ENCODE peak calls at places on chromosome 13, in nine cellular contexts. I, K, U, D, J, M, V, S and C are unnamed samples. For H3K4me1, the result is how much of the 10 kb centered on the place peaks cover.

GRCh38 chr13:106602178-106602577 is 34.2 kb upstream of the ARGLU1 start:
- DNase-seq in I (no peak), K (no peak), U (peak), D (no peak), J (no peak), M (no peak), V (no peak), S (no peak), C (no peak)

GRCh38 chr13:38687246-38688229 is 661 bp downstream of the FREM2 start:
- DNase-seq in I (peak), K (peak), U (peak), D (no peak), J (no peak), M (no peak), V (peak), S (no peak), C (no peak)

GRCh38 chr13:90261343-90261742 is 1086.1 kb upstream of the MIR17HG start:
- DNase-seq in I (no peak), K (no peak), U (no peak), D (no peak), J (no peak), M (no peak), V (no peak), S (no peak), C (no peak)

GRCh38 chr13:102983496-102983895 is 82.7 kb downstream of the SLC10A2 start:
- DNase-seq in I (no peak), K (no peak), U (no peak), D (no peak), J (no peak), M (no peak), V (no peak), S (no peak), C (no peak)

GRCh38 chr13:79918620-79919019 is 422.3 kb downstream of the SPRY2 start:
- DNase-seq in I (no peak), K (no peak), U (no peak), D (no peak), J (no peak), M (no peak), V (no peak), S (no peak), C (no peak)

GRCh38 chr13:39938591-39938990 is 283.1 kb downstream of the COG6 start:
- DNase-seq in I (no peak), K (no peak), U (no peak), D (no peak), J (no peak), M (no peak), V (no peak), S (no peak), C (no peak)

GRCh38 chr13:112857914-112858490 is 111.0 kb upstream of the MCF2L start:
- DNase-seq in I (no peak), K (no peak), U (no peak), D (no peak), J (no peak), M (no peak), V (no peak), S (no peak), C (no peak)

GRCh38 chr13:113016526-113017295 is 47.7 kb downstream of the MCF2L start:
- DNase-seq in I (no peak), K (no peak), U (no peak), D (no peak), J (no peak), M (no peak), V (no peak), S (no peak), C (no peak)

GRCh38 chr13:44156294-44156658 is 217.3 kb upstream of the SERP2 start:
- DNase-seq in I (no peak), K (no peak), U (no peak), D (no peak), J (no peak), M (no peak), V (no peak), S (no peak), C (no peak)

GRCh38 chr13:72875233-72875632 is 93.3 kb downstream of the PIBF1 start:
- DNase-seq in I (no peak), K (no peak), U (no peak), D (no peak), J (no peak), M (no peak), V (peak), S (no peak), C (no peak)

GRCh38 chr13:41231786-41232185 is 31.6 kb downstream of the MTRF1 start:
- DNase-seq in I (no peak), K (no peak), U (peak), D (peak), J (no peak), M (no peak), V (peak), S (no peak), C (no peak)

GRCh38 chr13:23598371-23598770 is 28.2 kb downstream of the TNFRSF19 start:
- DNase-seq in I (no peak), K (no peak), U (no peak), D (no peak), J (no peak), M (no peak), V (no peak), S (no peak), C (no peak)

GRCh38 chr13:30934381-30934780 is 1.9 kb downstream of the TEX26 start:
- DNase-seq in I (no peak), K (peak), U (no peak), D (no peak), J (no peak), M (no peak), V (no peak), S (no peak), C (no peak)

GRCh38 chr13:26340812-26341211 is 86.9 kb downstream of the CDK8 start:
- DNase-seq in I (no peak), K (no peak), U (no peak), D (no peak), J (no peak), M (no peak), V (peak), S (no peak), C (no peak)

GRCh38 chr13:48920730-48921129 is 55.0 kb upstream of the FNDC3A start:
- DNase-seq in I (no peak), K (no peak), U (no peak), D (no peak), J (no peak), M (no peak), V (no peak), S (no peak), C (no peak)

GRCh38 chr13:92900455-92900854 is 326.2 kb upstream of the GPC6 start:
- DNase-seq in I (no peak), K (no peak), U (no peak), D (no peak), J (no peak), M (no peak), V (peak), S (no peak), C (no peak)

GRCh38 chr13:82933986-82934385 is 948.3 kb downstream of the SLITRK1 start:
- DNase-seq in I (no peak), K (no peak), U (no peak), D (no peak), J (no peak), M (no peak), V (no peak), S (no peak), C (no peak)

GRCh38 chr13:44197791-44198770 is 175.5 kb upstream of the SERP2 start:
- DNase-seq in I (no peak), K (no peak), U (no peak), D (no peak), J (no peak), M (no peak), V (peak), S (no peak), C (no peak)

GRCh38 chr13:47480121-47480520 is 521.0 kb downstream of the SUCLA2 start:
- DNase-seq in I (no peak), K (no peak), U (no peak), D (no peak), J (no peak), M (no peak), V (peak), S (no peak), C (no peak)

GRCh38 chr13:73059460-73060250 is 850 bp downstream of the KLF5 start:
- DNase-seq in I (peak), K (no peak), U (peak), D (peak), J (peak), M (peak), V (no peak), S (peak), C (peak)

GRCh38 chr13:30429721-30430694 is 7.7 kb downstream of the UBE2L5 start:
- DNase-seq in I (no peak), K (peak), U (no peak), D (no peak), J (no peak), M (no peak), V (peak), S (peak), C (no peak)

GRCh38 chr13:111361046-111361872 is 40.8 kb downstream of the TEX29 start:
- DNase-seq in I (no peak), K (no peak), U (no peak), D (no peak), J (no peak), M (no peak), V (no peak), S (no peak), C (no peak)

GRCh38 chr13:19782049-19782726 is 557 bp downstream of the PSPC1 start:
- DNase-seq in I (peak), K (peak), U (peak), D (peak), J (peak), M (peak), V (peak), S (peak), C (peak)

GRCh38 chr13:30107126-30107525 is 200.2 kb downstream of the KATNAL1 start:
- DNase-seq in I (no peak), K (no peak), U (no peak), D (no peak), J (no peak), M (no peak), V (no peak), S (no peak), C (no peak)

GRCh38 chr13:83499286-83499685 is 383.0 kb downstream of the SLITRK1 start:
- DNase-seq in I (no peak), K (peak), U (no peak), D (no peak), J (no peak), M (no peak), V (no peak), S (no peak), C (no peak)

GRCh38 chr13:53112522-53112921 is 83.9 kb downstream of the OLFM4 start:
- DNase-seq in I (no peak), K (no peak), U (no peak), D (no peak), J (no peak), M (no peak), V (no peak), S (no peak), C (no peak)

GRCh38 chr13:41678320-41678719 is 221.0 kb downstream of the RGCC start:
- DNase-seq in I (no peak), K (no peak), U (no peak), D (no peak), J (no peak), M (no peak), V (peak), S (no peak), C (no peak)

GRCh38 chr13:112510002-112510780 is 77.8 kb downstream of the TUBGCP3 start:
- DNase-seq in I (no peak), K (peak), U (peak), D (peak), J (no peak), M (no peak), V (peak), S (no peak), C (peak)

GRCh38 chr13:95756072-95756471 is 79.1 kb downstream of the DNAJC3 start:
- DNase-seq in I (no peak), K (no peak), U (no peak), D (no peak), J (no peak), M (no peak), V (peak), S (no peak), C (no peak)

GRCh38 chr13:112645327-112645914 is 44.4 kb upstream of the ATP11A start:
- DNase-seq in I (no peak), K (no peak), U (no peak), D (no peak), J (no peak), M (no peak), V (no peak), S (no peak), C (no peak)

GRCh38 chr13:32253911-32254399 is 61.2 kb downstream of the ZAR1L start:
- DNase-seq in I (no peak), K (no peak), U (peak), D (no peak), J (no peak), M (no peak), V (no peak), S (no peak), C (no peak)

GRCh38 chr13:32254416-32254815 is 60.7 kb downstream of the ZAR1L start:
- DNase-seq in I (no peak), K (no peak), U (no peak), D (no peak), J (no peak), M (no peak), V (peak), S (no peak), C (no peak)

GRCh38 chr13:32255744-32256120 is 59.4 kb downstream of the ZAR1L start:
- DNase-seq in I (no peak), K (no peak), U (no peak), D (no peak), J (no peak), M (no peak), V (peak), S (no peak), C (no peak)

GRCh38 chr13:32256243-32256642 is 58.9 kb downstream of the ZAR1L start:
- DNase-seq in I (no peak), K (no peak), U (no peak), D (no peak), J (no peak), M (no peak), V (no peak), S (no peak), C (no peak)

GRCh38 chr13:32254916-32255743 is 60.0 kb downstream of the ZAR1L start:
- DNase-seq in I (no peak), K (no peak), U (no peak), D (no peak), J (no peak), M (no peak), V (no peak), S (no peak), C (no peak)
- H3K4me3 ChIP-seq in I (peak), K (no peak), U (no peak), D (no peak), J (peak), M (no peak), V (no peak), S (no peak), C (no peak)

DNA sequence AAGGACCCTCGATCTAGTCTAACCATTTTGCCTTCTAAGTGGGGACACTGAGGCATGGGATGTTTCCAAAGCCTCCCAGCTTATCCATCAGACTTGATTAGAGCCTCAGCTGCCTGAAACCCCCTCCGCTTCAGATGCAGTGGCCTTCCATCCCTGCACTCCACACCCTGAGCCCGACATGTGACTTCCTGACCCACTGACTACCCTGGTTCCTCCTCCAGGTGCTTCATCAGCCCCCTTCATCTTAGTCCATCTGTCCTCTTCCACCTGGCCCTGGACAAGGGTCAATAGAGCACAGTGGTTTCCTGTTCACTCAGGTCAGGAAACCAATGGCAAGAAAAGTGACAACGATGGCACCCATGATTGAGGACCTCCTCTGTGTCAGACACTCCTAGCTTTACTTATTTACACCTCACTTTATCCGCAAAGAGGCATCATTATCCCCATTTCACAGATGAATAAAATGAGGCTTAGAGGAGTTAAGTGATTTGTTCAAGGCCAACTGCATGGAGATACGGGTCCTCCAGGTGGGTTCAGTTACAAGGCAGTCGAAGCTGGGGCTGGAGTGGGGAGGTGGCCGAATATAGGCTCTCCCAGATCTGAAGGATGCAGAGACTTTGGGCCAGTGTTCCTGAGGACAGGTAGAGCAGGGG is 81.6 kb upstream of the TM9SF2 start:
- DNase-seq in I (no peak), K (no peak), U (no peak), D (no peak), J (no peak), M (no peak), V (no peak), S (no peak), C (no peak)
- H3K4me1 ChIP-seq in I (under half), K (under half), U (under half), D (under half), J (under half), M (under half), V (under half), S (half or more), C (under half)

GRCh38 chr13:21429217-21429616 is 29.9 kb downstream of the ZDHHC20 start:
- DNase-seq in I (no peak), K (peak), U (no peak), D (no peak), J (no peak), M (no peak), V (no peak), S (no peak), C (no peak)

GRCh38 chr13:21420706-21421105 is 38.4 kb downstream of the ZDHHC20 start:
- DNase-seq in I (no peak), K (no peak), U (no peak), D (no peak), J (no peak), M (no peak), V (peak), S (no peak), C (no peak)

GRCh38 chr13:21427741-21428140 is 31.4 kb downstream of the ZDHHC20 start:
- DNase-seq in I (no peak), K (no peak), U (no peak), D (no peak), J (no peak), M (no peak), V (no peak), S (no peak), C (no peak)

GRCh38 chr13:21426238-21426637 is 32.9 kb downstream of the ZDHHC20 start:
- DNase-seq in I (no peak), K (no peak), U (no peak), D (no peak), J (no peak), M (no peak), V (no peak), S (no peak), C (no peak)
- H3K4me3 ChIP-seq in I (no peak), K (no peak), U (no peak), D (no peak), J (no peak), M (no peak), V (no peak), S (no peak), C (no peak)

GRCh38 chr13:108407495-108407894 is 138.0 kb downstream of the TNFSF13B start:
- DNase-seq in I (no peak), K (no peak), U (no peak), D (no peak), J (no peak), M (no peak), V (no peak), S (no peak), C (no peak)

GRCh38 chr13:108408670-108409069 is 139.2 kb downstream of the TNFSF13B start:
- DNase-seq in I (no peak), K (no peak), U (no peak), D (no peak), J (no peak), M (no peak), V (no peak), S (peak), C (no peak)

DNA sequence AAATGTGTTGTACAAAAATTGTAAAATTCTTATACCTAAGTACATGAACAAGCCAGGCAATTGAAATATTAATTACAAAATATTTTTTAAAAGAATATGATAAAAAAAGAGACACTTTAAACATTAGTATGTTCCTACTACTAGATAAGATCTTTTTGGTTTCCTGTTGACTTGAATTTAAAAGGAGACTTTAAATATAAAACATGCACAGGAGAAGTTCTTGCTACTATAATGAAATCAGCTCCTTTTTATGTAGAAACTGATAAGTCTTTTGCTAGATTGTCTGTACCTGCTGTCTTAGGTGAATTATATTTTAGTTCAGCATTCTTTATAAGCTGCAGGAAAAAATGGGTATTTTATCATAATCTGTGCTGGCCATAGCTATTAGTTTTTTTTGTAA is 140.2 kb downstream of the TNFSF13B start:
- DNase-seq in I (no peak), K (no peak), U (no peak), D (no peak), J (no peak), M (peak), V (no peak), S (no peak), C (no peak)
- H3K4me1 ChIP-seq in I (under half), K (under half), U (under half), D (under half), J (under half), M (under half), V (under half), S (under half), C (under half)